ENCODE peak calls at places on chromosomes 6 and 20, in seven cellular contexts. One of them, this sample, is unnamed.

GRCh38 chr6:5443491-5443890 is 182.2 kb downstream of the FARS2 start:
- DNase-seq in NAMALWA: no peak
- DNase-seq in fibroblast of gingiva: no peak
- DNase-seq in fibroblast of the conjunctiva: no peak
- DNase-seq in ELF-1: no peak
- DNase-seq in stimulated activated CD4-positive, alpha-beta T cell treated with anti-CD3 and anti-CD28 coated beads, Interleukin-15, amount 100 ng/mL, for 1 hour: no peak
- DNase-seq in Peyer's patch: no peak
- DNase-seq in this sample: no peak

GRCh38 chr6:161748535-161749386 is 474.9 kb upstream of the AGPAT4 start:
- DNase-seq in NAMALWA: peak
- DNase-seq in fibroblast of gingiva: peak
- DNase-seq in fibroblast of the conjunctiva: peak
- DNase-seq in ELF-1: peak
- DNase-seq in stimulated activated CD4-positive, alpha-beta T cell treated with anti-CD3 and anti-CD28 coated beads, Interleukin-15, amount 100 ng/mL, for 1 hour: no peak
- DNase-seq in Peyer's patch: no peak
- DNase-seq in this sample: no peak

GRCh38 chr20:40930561-40930960 is 98.1 kb upstream of the TOP1 start:
- DNase-seq in NAMALWA: no peak
- DNase-seq in fibroblast of gingiva: no peak
- DNase-seq in fibroblast of the conjunctiva: no peak
- DNase-seq in ELF-1: no peak
- DNase-seq in stimulated activated CD4-positive, alpha-beta T cell treated with anti-CD3 and anti-CD28 coated beads, Interleukin-15, amount 100 ng/mL, for 1 hour: no peak
- DNase-seq in Peyer's patch: no peak
- DNase-seq in this sample: peak

GRCh38 chr6:122049341-122049740 is 350.1 kb upstream of the HSF2 start:
- DNase-seq in NAMALWA: no peak
- DNase-seq in fibroblast of gingiva: peak
- DNase-seq in fibroblast of the conjunctiva: no peak
- DNase-seq in ELF-1: no peak
- DNase-seq in stimulated activated CD4-positive, alpha-beta T cell treated with anti-CD3 and anti-CD28 coated beads, Interleukin-15, amount 100 ng/mL, for 1 hour: no peak
- DNase-seq in Peyer's patch: no peak
- DNase-seq in this sample: no peak

GRCh38 chr6:12324741-12325140 is 34.6 kb downstream of the EDN1 start:
- DNase-seq in NAMALWA: no peak
- DNase-seq in fibroblast of gingiva: no peak
- DNase-seq in fibroblast of the conjunctiva: no peak
- DNase-seq in ELF-1: peak
- DNase-seq in stimulated activated CD4-positive, alpha-beta T cell treated with anti-CD3 and anti-CD28 coated beads, Interleukin-15, amount 100 ng/mL, for 1 hour: no peak
- DNase-seq in Peyer's patch: no peak
- DNase-seq in this sample: no peak

GRCh38 chr6:131807644-131808459 is at the start of gene ENPP1:
- DNase-seq in NAMALWA: no peak
- DNase-seq in fibroblast of gingiva: peak
- DNase-seq in fibroblast of the conjunctiva: no peak
- DNase-seq in ELF-1: peak
- DNase-seq in stimulated activated CD4-positive, alpha-beta T cell treated with anti-CD3 and anti-CD28 coated beads, Interleukin-15, amount 100 ng/mL, for 1 hour: peak
- DNase-seq in Peyer's patch: peak
- DNase-seq in this sample: peak

GRCh38 chr6:125749112-125749863 is at the start of gene HEY2:
- DNase-seq in NAMALWA: peak
- DNase-seq in fibroblast of gingiva: peak
- DNase-seq in fibroblast of the conjunctiva: peak
- DNase-seq in ELF-1: peak
- DNase-seq in stimulated activated CD4-positive, alpha-beta T cell treated with anti-CD3 and anti-CD28 coated beads, Interleukin-15, amount 100 ng/mL, for 1 hour: peak
- DNase-seq in Peyer's patch: peak
- DNase-seq in this sample: peak

GRCh38 chr20:47099749-47100515 is 205.3 kb downstream of the EYA2 start:
- DNase-seq in NAMALWA: no peak
- DNase-seq in fibroblast of gingiva: peak
- DNase-seq in fibroblast of the conjunctiva: peak
- DNase-seq in ELF-1: no peak
- DNase-seq in stimulated activated CD4-positive, alpha-beta T cell treated with anti-CD3 and anti-CD28 coated beads, Interleukin-15, amount 100 ng/mL, for 1 hour: no peak
- DNase-seq in Peyer's patch: no peak
- DNase-seq in this sample: peak

GRCh38 chr6:68651018-68651985 is 16.2 kb downstream of the ADGRB3 start:
- DNase-seq in NAMALWA: no peak
- DNase-seq in fibroblast of gingiva: peak
- DNase-seq in fibroblast of the conjunctiva: peak
- DNase-seq in ELF-1: no peak
- DNase-seq in stimulated activated CD4-positive, alpha-beta T cell treated with anti-CD3 and anti-CD28 coated beads, Interleukin-15, amount 100 ng/mL, for 1 hour: no peak
- DNase-seq in Peyer's patch: no peak
- DNase-seq in this sample: peak

GRCh38 chr6:43456737-43457126 is 1.4 kb upstream of the DLK2 start:
- DNase-seq in NAMALWA: no peak
- DNase-seq in fibroblast of gingiva: no peak
- DNase-seq in fibroblast of the conjunctiva: no peak
- DNase-seq in ELF-1: no peak
- DNase-seq in stimulated activated CD4-positive, alpha-beta T cell treated with anti-CD3 and anti-CD28 coated beads, Interleukin-15, amount 100 ng/mL, for 1 hour: no peak
- DNase-seq in Peyer's patch: no peak
- DNase-seq in this sample: no peak

GRCh38 chr20:4165984-4166725 is 150.8 kb upstream of the RNF24 start:
- DNase-seq in NAMALWA: no peak
- DNase-seq in fibroblast of gingiva: no peak
- DNase-seq in fibroblast of the conjunctiva: no peak
- DNase-seq in ELF-1: peak
- DNase-seq in stimulated activated CD4-positive, alpha-beta T cell treated with anti-CD3 and anti-CD28 coated beads, Interleukin-15, amount 100 ng/mL, for 1 hour: no peak
- DNase-seq in Peyer's patch: no peak
- DNase-seq in this sample: no peak

GRCh38 chr20:3714092-3714491 is 1.7 kb upstream of the SIGLEC1 start:
- DNase-seq in NAMALWA: no peak
- DNase-seq in fibroblast of gingiva: no peak
- DNase-seq in fibroblast of the conjunctiva: no peak
- DNase-seq in ELF-1: no peak
- DNase-seq in stimulated activated CD4-positive, alpha-beta T cell treated with anti-CD3 and anti-CD28 coated beads, Interleukin-15, amount 100 ng/mL, for 1 hour: no peak
- DNase-seq in Peyer's patch: no peak
- DNase-seq in this sample: no peak

GRCh38 chr20:59006864-59007757 is at the start of gene CTSZ:
- DNase-seq in NAMALWA: peak
- DNase-seq in fibroblast of gingiva: peak
- DNase-seq in fibroblast of the conjunctiva: peak
- DNase-seq in ELF-1: peak
- DNase-seq in stimulated activated CD4-positive, alpha-beta T cell treated with anti-CD3 and anti-CD28 coated beads, Interleukin-15, amount 100 ng/mL, for 1 hour: peak
- DNase-seq in Peyer's patch: peak
- DNase-seq in this sample: peak

GRCh38 chr6:157385482-157385881 is 4.5 kb downstream of the ZDHHC14 start:
- DNase-seq in NAMALWA: no peak
- DNase-seq in fibroblast of gingiva: no peak
- DNase-seq in fibroblast of the conjunctiva: no peak
- DNase-seq in ELF-1: no peak
- DNase-seq in stimulated activated CD4-positive, alpha-beta T cell treated with anti-CD3 and anti-CD28 coated beads, Interleukin-15, amount 100 ng/mL, for 1 hour: no peak
- DNase-seq in Peyer's patch: no peak
- DNase-seq in this sample: no peak

GRCh38 chr6:146337376-146337775 is 206.3 kb upstream of the RAB32 start:
- DNase-seq in NAMALWA: no peak
- DNase-seq in fibroblast of gingiva: no peak
- DNase-seq in fibroblast of the conjunctiva: no peak
- DNase-seq in ELF-1: no peak
- DNase-seq in stimulated activated CD4-positive, alpha-beta T cell treated with anti-CD3 and anti-CD28 coated beads, Interleukin-15, amount 100 ng/mL, for 1 hour: no peak
- DNase-seq in Peyer's patch: no peak
- DNase-seq in this sample: no peak

GRCh38 chr20:25985597-25985996 is 288.9 kb upstream of the ZNF337 start:
- DNase-seq in NAMALWA: no peak
- DNase-seq in fibroblast of gingiva: no peak
- DNase-seq in fibroblast of the conjunctiva: no peak
- DNase-seq in ELF-1: no peak
- DNase-seq in stimulated activated CD4-positive, alpha-beta T cell treated with anti-CD3 and anti-CD28 coated beads, Interleukin-15, amount 100 ng/mL, for 1 hour: no peak
- DNase-seq in Peyer's patch: no peak
- DNase-seq in this sample: no peak

GRCh38 chr6:163404825-163405265 is 9.7 kb upstream of the QKI start:
- DNase-seq in NAMALWA: no peak
- DNase-seq in fibroblast of gingiva: peak
- DNase-seq in fibroblast of the conjunctiva: no peak
- DNase-seq in ELF-1: no peak
- DNase-seq in stimulated activated CD4-positive, alpha-beta T cell treated with anti-CD3 and anti-CD28 coated beads, Interleukin-15, amount 100 ng/mL, for 1 hour: no peak
- DNase-seq in Peyer's patch: no peak
- DNase-seq in this sample: peak

GRCh38 chr6:119742188-119742803 is 392.7 kb upstream of the MAN1A1 start:
- DNase-seq in NAMALWA: peak
- DNase-seq in fibroblast of gingiva: peak
- DNase-seq in fibroblast of the conjunctiva: peak
- DNase-seq in ELF-1: peak
- DNase-seq in stimulated activated CD4-positive, alpha-beta T cell treated with anti-CD3 and anti-CD28 coated beads, Interleukin-15, amount 100 ng/mL, for 1 hour: peak
- DNase-seq in Peyer's patch: peak
- DNase-seq in this sample: peak

GRCh38 chr20:13024581-13024980 is 15.8 kb downstream of the SPTLC3 start:
- DNase-seq in NAMALWA: no peak
- DNase-seq in fibroblast of gingiva: no peak
- DNase-seq in fibroblast of the conjunctiva: no peak
- DNase-seq in ELF-1: no peak
- DNase-seq in stimulated activated CD4-positive, alpha-beta T cell treated with anti-CD3 and anti-CD28 coated beads, Interleukin-15, amount 100 ng/mL, for 1 hour: no peak
- DNase-seq in Peyer's patch: no peak
- DNase-seq in this sample: no peak

GRCh38 chr20:44800398-44801046 is 9.8 kb downstream of the RIMS4 start:
- DNase-seq in NAMALWA: peak
- DNase-seq in fibroblast of gingiva: no peak
- DNase-seq in fibroblast of the conjunctiva: no peak
- DNase-seq in ELF-1: no peak
- DNase-seq in stimulated activated CD4-positive, alpha-beta T cell treated with anti-CD3 and anti-CD28 coated beads, Interleukin-15, amount 100 ng/mL, for 1 hour: no peak
- DNase-seq in Peyer's patch: no peak
- DNase-seq in this sample: no peak

GRCh38 chr20:19886666-19887288 is 128.7 kb downstream of the RIN2 start:
- DNase-seq in NAMALWA: no peak
- DNase-seq in fibroblast of gingiva: no peak
- DNase-seq in fibroblast of the conjunctiva: peak
- DNase-seq in ELF-1: no peak
- DNase-seq in stimulated activated CD4-positive, alpha-beta T cell treated with anti-CD3 and anti-CD28 coated beads, Interleukin-15, amount 100 ng/mL, for 1 hour: no peak
- DNase-seq in Peyer's patch: no peak
- DNase-seq in this sample: no peak

GRCh38 chr20:19336601-19337000 is 124.2 kb downstream of the SLC24A3 start:
- DNase-seq in NAMALWA: no peak
- DNase-seq in fibroblast of gingiva: no peak
- DNase-seq in fibroblast of the conjunctiva: no peak
- DNase-seq in ELF-1: no peak
- DNase-seq in stimulated activated CD4-positive, alpha-beta T cell treated with anti-CD3 and anti-CD28 coated beads, Interleukin-15, amount 100 ng/mL, for 1 hour: no peak
- DNase-seq in Peyer's patch: no peak
- DNase-seq in this sample: no peak

GRCh38 chr6:30857537-30857936 is 26.8 kb upstream of the DDR1 start:
- DNase-seq in NAMALWA: no peak
- DNase-seq in fibroblast of gingiva: no peak
- DNase-seq in fibroblast of the conjunctiva: no peak
- DNase-seq in ELF-1: no peak
- DNase-seq in stimulated activated CD4-positive, alpha-beta T cell treated with anti-CD3 and anti-CD28 coated beads, Interleukin-15, amount 100 ng/mL, for 1 hour: no peak
- DNase-seq in Peyer's patch: no peak
- DNase-seq in this sample: no peak

GRCh38 chr6:123745877-123746276 is 57.8 kb upstream of the NKAIN2 start:
- DNase-seq in NAMALWA: no peak
- DNase-seq in fibroblast of gingiva: peak
- DNase-seq in fibroblast of the conjunctiva: peak
- DNase-seq in ELF-1: no peak
- DNase-seq in stimulated activated CD4-positive, alpha-beta T cell treated with anti-CD3 and anti-CD28 coated beads, Interleukin-15, amount 100 ng/mL, for 1 hour: no peak
- DNase-seq in Peyer's patch: no peak
- DNase-seq in this sample: no peak

GRCh38 chr6:83574783-83575182 is 62.4 kb downstream of the PRSS35 start:
- DNase-seq in NAMALWA: no peak
- DNase-seq in fibroblast of gingiva: no peak
- DNase-seq in fibroblast of the conjunctiva: no peak
- DNase-seq in ELF-1: no peak
- DNase-seq in stimulated activated CD4-positive, alpha-beta T cell treated with anti-CD3 and anti-CD28 coated beads, Interleukin-15, amount 100 ng/mL, for 1 hour: no peak
- DNase-seq in Peyer's patch: no peak
- DNase-seq in this sample: no peak

GRCh38 chr20:35615667-35616464 is at the start of gene SPAG4:
- DNase-seq in NAMALWA: peak
- DNase-seq in fibroblast of gingiva: peak
- DNase-seq in fibroblast of the conjunctiva: peak
- DNase-seq in ELF-1: no peak
- DNase-seq in stimulated activated CD4-positive, alpha-beta T cell treated with anti-CD3 and anti-CD28 coated beads, Interleukin-15, amount 100 ng/mL, for 1 hour: peak
- DNase-seq in Peyer's patch: peak
- DNase-seq in this sample: peak

GRCh38 chr6:156828280-156828703 is 51.1 kb downstream of the ARID1B start:
- DNase-seq in NAMALWA: no peak
- DNase-seq in fibroblast of gingiva: peak
- DNase-seq in fibroblast of the conjunctiva: peak
- DNase-seq in ELF-1: peak
- DNase-seq in stimulated activated CD4-positive, alpha-beta T cell treated with anti-CD3 and anti-CD28 coated beads, Interleukin-15, amount 100 ng/mL, for 1 hour: no peak
- DNase-seq in Peyer's patch: no peak
- DNase-seq in this sample: peak

GRCh38 chr20:64153410-64153809 is 10.8 kb upstream of the MYT1 start:
- DNase-seq in NAMALWA: no peak
- DNase-seq in fibroblast of gingiva: no peak
- DNase-seq in fibroblast of the conjunctiva: no peak
- DNase-seq in ELF-1: no peak
- DNase-seq in stimulated activated CD4-positive, alpha-beta T cell treated with anti-CD3 and anti-CD28 coated beads, Interleukin-15, amount 100 ng/mL, for 1 hour: no peak
- DNase-seq in Peyer's patch: no peak
- DNase-seq in this sample: no peak

GRCh38 chr6:11270030-11271027 is 37.9 kb upstream of the NEDD9 start:
- DNase-seq in NAMALWA: no peak
- DNase-seq in fibroblast of gingiva: no peak
- DNase-seq in fibroblast of the conjunctiva: no peak
- DNase-seq in ELF-1: peak
- DNase-seq in stimulated activated CD4-positive, alpha-beta T cell treated with anti-CD3 and anti-CD28 coated beads, Interleukin-15, amount 100 ng/mL, for 1 hour: no peak
- DNase-seq in Peyer's patch: no peak
- DNase-seq in this sample: no peak

GRCh38 chr20:61856626-61857413 is 208.9 kb downstream of the TAF4 start:
- DNase-seq in NAMALWA: no peak
- DNase-seq in fibroblast of gingiva: no peak
- DNase-seq in fibroblast of the conjunctiva: no peak
- DNase-seq in ELF-1: no peak
- DNase-seq in stimulated activated CD4-positive, alpha-beta T cell treated with anti-CD3 and anti-CD28 coated beads, Interleukin-15, amount 100 ng/mL, for 1 hour: no peak
- DNase-seq in Peyer's patch: no peak
- DNase-seq in this sample: no peak

GRCh38 chr6:28880894-28881780 is 42.6 kb downstream of the TRIM27 start:
- DNase-seq in NAMALWA: peak
- DNase-seq in fibroblast of gingiva: peak
- DNase-seq in fibroblast of the conjunctiva: peak
- DNase-seq in ELF-1: peak
- DNase-seq in stimulated activated CD4-positive, alpha-beta T cell treated with anti-CD3 and anti-CD28 coated beads, Interleukin-15, amount 100 ng/mL, for 1 hour: peak
- DNase-seq in Peyer's patch: peak
- DNase-seq in this sample: peak

GRCh38 chr6:152170702-152171667 is 363.5 kb downstream of the ESR1 start:
- DNase-seq in NAMALWA: no peak
- DNase-seq in fibroblast of gingiva: no peak
- DNase-seq in fibroblast of the conjunctiva: no peak
- DNase-seq in ELF-1: no peak
- DNase-seq in stimulated activated CD4-positive, alpha-beta T cell treated with anti-CD3 and anti-CD28 coated beads, Interleukin-15, amount 100 ng/mL, for 1 hour: peak
- DNase-seq in Peyer's patch: no peak
- DNase-seq in this sample: no peak